ENCODE peak calls at places on chromosome 2, in five cellular contexts. G is tibial nerve, K is right atrium auricular region, X is esophagus squamous epithelium, B is kidney. M is an unnamed sample.
A peak's percentile ranks its signal among the peaks of the same experiment; 100 is the strongest.

GRCh38 chr2:172560721-172561120 is 4.8 kb downstream of the PDK1 start:
- DNase-seq in G (no peak), K (no peak), X (no peak), B (no peak), M (no peak)

GRCh38 chr2:75476778-75477177 is 84.0 kb downstream of the EVA1A start:
- DNase-seq in G (no peak), K (no peak), X (no peak), B (no peak), M (peak; percentile 42)

GRCh38 chr2:11696736-11697102 is 26.7 kb upstream of the NTSR2 start:
- DNase-seq in G (no peak), K (no peak), X (no peak), B (no peak), M (no peak)

GRCh38 chr2:163554864-163555263 is 180.9 kb downstream of the FIGN start:
- DNase-seq in G (no peak), K (no peak), X (no peak), B (no peak), M (peak; percentile 22)

GRCh38 chr2:45237850-45238542 is 228.7 kb upstream of the SIX2 start:
- DNase-seq in G (peak; percentile 27), K (peak; percentile 80), X (no peak), B (no peak), M (peak; percentile 98)

GRCh38 chr2:62362561-62362960 is 143.4 kb downstream of the TMEM17 start:
- DNase-seq in G (no peak), K (no peak), X (no peak), B (peak; percentile 82), M (no peak)

GRCh38 chr2:64857581-64858471 is 131.4 kb upstream of the SLC1A4 start:
- DNase-seq in G (peak; percentile 39), K (no peak), X (no peak), B (peak; percentile 87), M (peak; percentile 99)

GRCh38 chr2:82282111-82282882 is 1977.7 kb upstream of the LRRTM1 start:
- DNase-seq in G (no peak), K (no peak), X (no peak), B (peak; percentile 52), M (no peak)

GRCh38 chr2:185145316-185146121 is 547.2 kb downstream of the ZNF804A start:
- DNase-seq in G (no peak), K (no peak), X (no peak), B (no peak), M (no peak)

GRCh38 chr2:152483276-152483996 is 148.5 kb downstream of the FMNL2 start:
- DNase-seq in G (no peak), K (no peak), X (no peak), B (no peak), M (peak; percentile 41)

GRCh38 chr2:17614174-17614573 is 73.7 kb downstream of the VSNL1 start:
- DNase-seq in G (no peak), K (no peak), X (no peak), B (no peak), M (no peak)

DNA sequence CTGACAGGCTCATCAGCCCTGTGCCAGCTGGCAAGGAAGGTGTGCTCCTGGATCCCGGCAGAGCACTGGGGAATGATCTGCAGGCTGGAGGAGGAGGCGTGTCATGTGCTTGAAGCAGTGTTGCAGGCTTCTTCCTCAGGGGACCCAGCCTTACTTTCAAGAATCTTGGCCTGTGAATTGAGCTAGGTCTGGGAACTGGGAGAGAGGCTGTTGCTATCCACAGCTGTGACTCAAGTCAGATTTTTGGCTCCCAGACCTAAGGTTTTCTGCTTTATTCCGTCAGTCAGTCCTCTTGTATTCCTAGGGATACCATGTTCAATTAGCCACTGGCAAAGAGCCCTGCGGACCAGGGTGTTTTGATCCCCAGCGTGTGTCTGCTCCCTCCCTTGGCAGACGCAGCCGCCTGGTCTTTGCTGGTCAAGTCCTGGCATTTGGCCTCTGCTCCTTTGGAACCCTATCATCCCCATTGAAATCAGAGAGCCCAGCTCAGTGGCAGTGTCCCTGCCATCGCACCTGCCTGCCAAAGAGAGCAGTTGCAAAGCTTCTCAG is 32.4 kb downstream of the ASB1 start:
- DNase-seq in G (peak; percentile 84), K (peak; percentile 77), X (no peak), B (no peak), M (peak; percentile 90)
- H3K4me3 ChIP-seq in G (no peak overlapping the region), K (no peak overlapping the region), X (no peak overlapping the region), B (no peak overlapping the region), M (no peak overlapping the region)

GRCh38 chr2:237260032-237260431 is 153.9 kb downstream of the COL6A3 start:
- DNase-seq in G (no peak), K (no peak), X (no peak), B (no peak), M (peak; percentile 70)
- TF ChIP-seq CTCF in G (no peak), K (no peak), X (no peak), B (no peak), M (no peak)

DNA sequence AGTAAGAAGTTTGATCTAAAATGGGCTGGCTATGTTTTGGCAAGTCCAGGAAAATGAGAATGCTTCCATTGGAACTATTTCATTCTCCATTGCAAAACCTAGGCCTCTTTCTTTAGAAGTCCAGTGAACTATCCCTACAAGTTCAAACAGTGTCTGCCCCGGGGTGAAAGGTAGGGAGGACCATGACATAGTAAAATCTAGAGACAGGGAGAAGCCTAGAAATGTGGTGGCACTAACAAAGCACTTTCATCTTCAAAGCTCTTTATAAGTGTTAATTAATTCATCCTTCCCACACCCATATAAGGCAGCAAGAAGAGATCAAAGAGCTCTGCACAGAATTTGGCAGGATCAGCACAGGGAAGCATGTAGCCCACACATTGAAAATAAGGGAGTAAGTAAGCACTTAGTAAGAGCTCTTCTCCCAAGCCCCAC is 214.5 kb downstream of the IRS1 start:
- DNase-seq in G (no peak), K (no peak), X (no peak), B (no peak), M (no peak)
- H3K4me3 ChIP-seq in G (no peak overlapping the region), K (no peak overlapping the region), X (no peak overlapping the region), B (no peak overlapping the region), M (no peak overlapping the region)

GRCh38 chr2:32680937-32681336 is 53.1 kb downstream of the TTC27 start:
- DNase-seq in G (no peak), K (no peak), X (no peak), B (no peak), M (no peak)

GRCh38 chr2:32683520-32684086 is 55.8 kb downstream of the TTC27 start:
- DNase-seq in G (no peak), K (no peak), X (no peak), B (no peak), M (no peak)

DNA sequence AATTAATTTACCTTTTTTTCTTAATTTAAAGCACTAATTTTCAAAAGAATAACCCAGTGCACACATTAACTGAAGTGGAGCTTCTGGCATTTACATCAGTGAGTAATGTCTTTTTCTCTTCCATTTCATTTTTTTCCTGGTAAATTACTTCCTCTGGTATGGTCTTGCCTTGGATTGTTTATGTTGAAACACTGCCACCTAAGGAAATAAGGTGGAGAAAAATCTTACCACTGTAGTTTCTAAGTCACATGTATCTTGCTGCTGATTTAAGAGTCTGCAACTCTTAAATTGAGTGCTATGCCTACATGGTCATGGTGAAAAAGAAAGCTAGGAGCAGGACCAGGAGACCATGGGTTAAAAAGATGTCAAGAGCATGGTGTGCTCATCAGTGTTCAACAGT is 51.0 kb downstream of the TTC27 start:
- DNase-seq in G (no peak), K (no peak), X (no peak), B (no peak), M (peak; percentile 54)
- TF ChIP-seq CTCF in G (no peak), K (no peak), X (no peak), B (no peak), M (no peak)

DNA sequence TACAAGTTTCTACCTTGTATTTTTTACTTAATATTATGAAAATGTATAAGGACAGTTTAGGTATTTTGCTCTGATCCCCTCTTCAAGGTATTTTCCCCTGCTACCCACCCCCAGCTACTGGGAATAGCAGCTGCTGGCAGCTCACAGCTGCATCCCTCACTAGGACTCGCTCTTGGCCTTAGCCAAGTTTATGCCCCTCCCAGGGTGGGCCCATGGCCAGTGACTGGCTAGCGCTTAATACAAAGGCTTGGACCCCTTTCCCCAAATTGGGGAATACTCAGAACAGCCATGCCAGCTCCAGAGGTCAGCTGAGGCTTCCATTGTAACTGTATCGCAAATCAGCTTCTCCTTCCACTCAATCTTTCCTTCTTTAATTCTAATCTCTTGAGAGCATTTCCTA is 131.3 kb downstream of the GFPT1 start:
- DNase-seq in G (no peak), K (no peak), X (no peak), B (no peak), M (no peak)
- H3K4me3 ChIP-seq in G (no peak overlapping the region), K (no peak overlapping the region), X (no peak overlapping the region), B (no peak overlapping the region), M (no peak overlapping the region)

GRCh38 chr2:206920310-206920709 is 19.0 kb upstream of the CPO start:
- DNase-seq in G (no peak), K (no peak), X (no peak), B (no peak), M (no peak)
- TF ChIP-seq CTCF in G (no peak), K (no peak), X (no peak), B (no peak), M (no peak)

M was measured in cardiac fibroblast.